ENCODE peak calls at places on chromosome 13, in eight cellular contexts. U is heart left ventricle, V is hepatocyte, M is fibroblast of the aortic adventitia, J is AG09319, C is heart right ventricle, A is ovary, K is choroid plexus epithelial cell. Y is an unnamed sample.

GRCh38 chr13:19927117-19927734 is 31.3 kb upstream of the ZMYM2 start:
- DNase-seq in U (no peak), V (peak), M (peak), J (peak), C (no peak), A (no peak), K (peak), Y (peak)

GRCh38 chr13:33764716-33765115 is 53.2 kb upstream of the RFC3 start:
- DNase-seq in U (no peak), V (no peak), M (no peak), J (no peak), C (no peak), A (no peak), K (no peak), Y (no peak)

GRCh38 chr13:19150712-19151228 is 30.9 kb downstream of the TUBA3C start:
- DNase-seq in U (peak), V (no peak), M (no peak), J (no peak), C (peak), A (no peak), K (no peak), Y (no peak)

GRCh38 chr13:111970501-111971155 is 96.3 kb upstream of the SOX1 start:
- DNase-seq in U (no peak), V (no peak), M (no peak), J (no peak), C (no peak), A (no peak), K (no peak), Y (no peak)

GRCh38 chr13:66222926-66223325 is 1007.2 kb downstream of the PCDH9 start:
- DNase-seq in U (no peak), V (no peak), M (no peak), J (no peak), C (no peak), A (no peak), K (no peak), Y (no peak)

GRCh38 chr13:100110269-100110668 is 21.4 kb downstream of the PCCA start:
- DNase-seq in U (no peak), V (no peak), M (no peak), J (no peak), C (no peak), A (no peak), K (no peak), Y (no peak)

GRCh38 chr13:69264362-69265334 is 843.0 kb upstream of the ATXN8OS start:
- DNase-seq in U (no peak), V (no peak), M (no peak), J (no peak), C (no peak), A (no peak), K (no peak), Y (no peak)

GRCh38 chr13:90254437-90254836 is 1093.0 kb upstream of the MIR17HG start:
- DNase-seq in U (no peak), V (no peak), M (no peak), J (no peak), C (no peak), A (no peak), K (no peak), Y (no peak)

GRCh38 chr13:87798536-87798935 is 127.4 kb downstream of the SLITRK5 start:
- DNase-seq in U (no peak), V (no peak), M (no peak), J (no peak), C (no peak), A (no peak), K (no peak), Y (no peak)

GRCh38 chr13:46170268-46170667 is 11.7 kb downstream of the LCP1 start:
- DNase-seq in U (no peak), V (no peak), M (no peak), J (no peak), C (no peak), A (no peak), K (no peak), Y (no peak)

GRCh38 chr13:46168818-46169217 is 13.2 kb downstream of the LCP1 start:
- DNase-seq in U (no peak), V (no peak), M (no peak), J (no peak), C (no peak), A (no peak), K (no peak), Y (no peak)

GRCh38 chr13:46171223-46171622 is 10.8 kb downstream of the LCP1 start:
- DNase-seq in U (no peak), V (no peak), M (no peak), J (no peak), C (no peak), A (no peak), K (no peak), Y (no peak)

GRCh38 chr13:46171739-46172138 is 10.2 kb downstream of the LCP1 start:
- DNase-seq in U (no peak), V (no peak), M (no peak), J (no peak), C (no peak), A (no peak), K (no peak), Y (no peak)

DNA sequence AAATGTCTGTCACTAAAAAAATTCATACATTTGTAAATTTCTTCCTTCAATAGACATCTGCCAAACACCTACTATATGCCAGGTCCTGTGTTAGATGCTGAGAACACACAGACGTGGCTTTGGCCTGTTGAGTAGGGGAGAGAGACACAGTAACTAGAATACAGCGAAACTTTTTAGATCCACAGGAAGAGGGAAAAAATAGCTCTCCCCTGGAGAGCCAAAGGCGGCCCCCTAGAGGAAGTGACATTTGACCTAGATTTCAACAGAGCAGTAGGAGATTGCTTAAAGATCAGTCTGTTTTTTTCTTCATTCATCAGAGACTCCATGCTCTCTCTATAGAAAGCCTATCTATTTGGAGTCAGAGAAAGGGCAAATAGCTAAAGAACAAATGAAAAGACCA is 11.3 kb downstream of the LCP1 start:
- DNase-seq in U (no peak), V (no peak), M (no peak), J (no peak), C (no peak), A (no peak), K (peak), Y (no peak)
- TF ChIP-seq CTCF in U (no peak), V (no peak), M (no peak), J (no peak), C (no peak), A (no peak), K (no peak), Y (no peak)

GRCh38 chr13:51797664-51798488 is 6.1 kb downstream of the DHRS12 start:
- DNase-seq in U (peak), V (peak), M (peak), J (no peak), C (no peak), A (no peak), K (peak), Y (peak)
- TF ChIP-seq CTCF in U (peak), V (peak), M (peak), J (peak), C (peak), A (peak), K (peak), Y (peak)

GRCh38 chr13:98796798-98797197 is 44.3 kb upstream of the SLC15A1 start:
- DNase-seq in U (no peak), V (no peak), M (no peak), J (no peak), C (no peak), A (no peak), K (no peak), Y (no peak)
- TF ChIP-seq CTCF in U (no peak), V (no peak), M (no peak), J (no peak), C (no peak), A (no peak), K (no peak), Y (no peak)

DNA sequence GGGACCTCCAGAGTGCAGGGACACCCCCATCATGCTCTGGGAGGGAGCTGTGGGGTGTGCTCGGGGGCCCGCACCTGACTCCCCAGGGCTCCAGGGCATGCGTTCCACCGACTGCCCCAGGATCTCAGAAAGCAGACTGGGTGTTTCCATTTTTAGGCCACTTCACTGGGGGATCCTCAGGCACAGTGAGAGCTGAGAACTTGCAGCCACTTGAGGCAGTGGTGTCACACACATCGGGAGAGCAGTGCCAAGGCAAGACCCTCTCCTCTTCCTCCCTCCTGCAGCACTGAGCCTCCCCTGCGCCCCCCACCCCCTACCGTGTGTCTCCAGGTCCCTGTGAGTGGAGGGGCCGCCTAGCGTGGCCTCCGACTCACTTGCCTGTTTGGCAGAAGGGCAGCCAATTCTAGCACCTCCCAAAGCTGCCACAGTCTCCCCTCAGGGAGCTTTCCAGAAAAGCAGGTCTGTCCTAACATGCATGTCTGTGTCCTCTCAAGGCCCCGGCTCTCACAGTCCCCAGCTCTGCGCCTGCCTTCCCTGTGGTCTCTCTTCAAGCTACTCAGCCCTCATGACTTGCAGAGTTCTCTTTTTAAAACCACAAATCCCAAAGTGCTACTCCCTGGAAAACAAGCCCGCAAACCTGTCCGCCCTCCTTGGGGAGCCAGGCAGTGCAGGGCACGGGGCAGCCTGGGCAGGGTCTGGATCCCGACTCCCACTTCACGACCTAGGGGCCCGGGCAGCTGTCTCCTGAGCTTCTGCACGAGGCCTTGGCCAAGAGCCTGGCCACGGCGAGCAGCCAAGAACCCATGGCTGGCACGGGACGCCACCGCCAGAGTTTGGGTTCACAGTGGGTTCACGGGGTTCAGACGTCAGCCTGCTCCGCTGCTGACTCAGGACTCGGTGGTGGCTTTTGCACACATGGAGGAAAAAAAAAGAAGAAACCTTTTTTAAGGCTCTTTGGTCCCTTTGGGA is 94.1 kb downstream of the STK24 start:
- DNase-seq in U (peak), V (no peak), M (no peak), J (peak), C (peak), A (peak), K (peak), Y (peak)
- TF ChIP-seq CTCF in U (no peak), V (no peak), M (peak), J (peak), C (peak), A (no peak), K (peak), Y (peak)

GRCh38 chr13:113138792-113139551 is 16.4 kb downstream of the F10 start:
- DNase-seq in U (no peak), V (peak), M (no peak), J (no peak), C (no peak), A (no peak), K (peak), Y (no peak)

GRCh38 chr13:113141591-113141950 is 16.9 kb upstream of the PROZ start:
- DNase-seq in U (no peak), V (no peak), M (no peak), J (no peak), C (no peak), A (no peak), K (no peak), Y (no peak)

GRCh38 chr13:113139580-113139979 is 17.0 kb downstream of the F10 start:
- DNase-seq in U (no peak), V (no peak), M (no peak), J (no peak), C (no peak), A (no peak), K (no peak), Y (no peak)

GRCh38 chr13:113142876-113143275 is 15.6 kb upstream of the PROZ start:
- DNase-seq in U (no peak), V (no peak), M (no peak), J (no peak), C (no peak), A (no peak), K (no peak), Y (no peak)

DNA sequence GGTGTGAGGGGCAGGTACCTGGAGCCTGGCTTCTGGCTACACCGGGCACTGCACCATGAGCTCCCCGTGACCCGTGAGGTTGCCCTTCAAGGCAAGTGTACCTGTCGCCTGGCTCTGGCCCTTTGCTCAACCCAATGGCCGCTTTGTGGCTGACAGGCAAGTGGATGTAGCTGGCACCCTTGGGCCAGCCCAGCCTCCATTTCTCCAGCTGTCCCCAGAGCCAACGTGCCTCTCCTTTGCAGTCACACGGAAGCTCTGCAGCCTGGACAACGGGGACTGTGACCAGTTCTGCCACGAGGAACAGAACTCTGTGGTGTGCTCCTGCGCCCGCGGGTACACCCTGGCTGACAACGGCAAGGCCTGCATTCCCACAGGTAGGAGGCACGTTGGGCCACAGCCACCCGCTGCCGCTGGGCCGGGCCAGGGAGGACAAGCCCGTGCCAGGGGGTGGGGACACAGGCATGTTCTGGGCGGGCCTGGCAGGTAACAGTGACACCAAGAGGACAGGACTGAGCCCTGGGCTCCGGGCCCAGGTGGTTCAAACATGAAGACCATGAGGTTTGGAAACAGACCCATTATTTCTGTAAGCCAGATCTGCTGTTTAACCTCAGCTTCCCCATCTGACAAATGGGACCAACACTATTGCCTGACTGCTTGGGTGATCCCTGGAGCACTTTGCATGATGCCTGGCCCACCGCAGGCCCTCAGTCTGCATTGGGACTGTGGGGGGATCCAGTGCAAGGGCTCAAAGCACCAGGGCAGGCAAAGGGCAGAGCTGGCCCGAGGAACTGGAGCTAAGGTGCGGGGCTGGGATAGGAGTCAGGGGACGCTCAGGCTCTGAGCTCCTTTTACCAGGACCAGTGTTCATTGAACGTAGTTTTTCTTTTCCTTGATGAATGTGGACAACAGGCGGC is 17.5 kb upstream of the PROZ start:
- DNase-seq in U (no peak), V (no peak), M (no peak), J (no peak), C (no peak), A (no peak), K (no peak), Y (no peak)
- TF ChIP-seq CTCF in U (no peak), V (no peak), M (no peak), J (no peak), C (no peak), A (no peak), K (no peak), Y (no peak)

Y was measured in astrocyte of the spinal cord.